ENCODE peak calls at places on chromosome 15, in eight cellular contexts. J, W, R, E, N, K, U and B are unnamed samples.

GRCh38 chr15:66565731-66566130 is at the start of gene LCTL:
- DNase-seq in J (peak; percentile 7), W (no peak), R (no peak), E (no peak), N (peak; percentile 8), K (no peak), U (no peak), B (peak; percentile 35)

GRCh38 chr15:75544273-75544862 is 34.7 kb downstream of the PTPN9 start:
- DNase-seq in J (no peak), W (no peak), R (no peak), E (no peak), N (no peak), K (no peak), U (no peak), B (no peak)

GRCh38 chr15:91853501-91853967 is at the start of gene SLCO3A1:
- DNase-seq in J (peak; percentile 61), W (peak; percentile 69), R (peak; percentile 66), E (peak; percentile 59), N (peak; percentile 81), K (peak; percentile 45), U (peak; percentile 75), B (peak; percentile 80)

GRCh38 chr15:79283252-79284048 is 928 bp downstream of the ANKRD34C start:
- DNase-seq in J (peak; percentile 26), W (peak; percentile 32), R (peak; percentile 3), E (peak; percentile 70), N (peak; percentile 53), K (peak; percentile 62), U (no peak), B (peak; percentile 7)

GRCh38 chr15:88484781-88485246 is 17.3 kb downstream of the MRPS11 start:
- DNase-seq in J (no peak), W (no peak), R (no peak), E (no peak), N (no peak), K (no peak), U (no peak), B (no peak)

GRCh38 chr15:43204016-43204901 is 16.6 kb downstream of the EPB42 start:
- DNase-seq in J (no peak), W (peak; percentile 26), R (peak; percentile 35), E (peak; percentile 19), N (no peak), K (peak; percentile 65), U (peak; percentile 29), B (peak; percentile 11)

GRCh38 chr15:27183182-27183581 is 212.2 kb downstream of the GABRG3 start:
- DNase-seq in J (no peak), W (no peak), R (no peak), E (no peak), N (no peak), K (no peak), U (no peak), B (peak; percentile 7)

GRCh38 chr15:76336254-76337046 is at the start of gene ISL2:
- DNase-seq in J (peak; percentile 23), W (peak; percentile 41), R (no peak), E (peak; percentile 38), N (peak; percentile 36), K (peak; percentile 94), U (peak; percentile 78), B (peak; percentile 79)

GRCh38 chr15:42608110-42608531 is 32.7 kb downstream of the STARD9 start:
- DNase-seq in J (no peak), W (no peak), R (no peak), E (no peak), N (no peak), K (no peak), U (no peak), B (no peak)

GRCh38 chr15:28978011-28978378 is 92.2 kb downstream of the APBA2 start:
- DNase-seq in J (no peak), W (no peak), R (no peak), E (peak; percentile 59), N (no peak), K (no peak), U (no peak), B (peak; percentile 55)

GRCh38 chr15:74579001-74579400 is 36.6 kb upstream of the CLK3 start:
- DNase-seq in J (no peak), W (no peak), R (no peak), E (no peak), N (no peak), K (no peak), U (no peak), B (no peak)

GRCh38 chr15:33104276-33104675 is 90.2 kb downstream of the FMN1 start:
- DNase-seq in J (no peak), W (no peak), R (no peak), E (no peak), N (no peak), K (no peak), U (no peak), B (no peak)

GRCh38 chr15:71780349-71780976 is 29.9 kb upstream of the NR2E3 start:
- DNase-seq in J (no peak), W (no peak), R (no peak), E (peak; percentile 57), N (no peak), K (peak; percentile 74), U (no peak), B (peak; percentile 12)

GRCh38 chr15:44458429-44458828 is 31.0 kb downstream of the CTDSPL2 start:
- DNase-seq in J (no peak), W (no peak), R (no peak), E (no peak), N (no peak), K (no peak), U (no peak), B (no peak)

GRCh38 chr15:77747175-77748077 is 114.7 kb upstream of the LINGO1 start:
- DNase-seq in J (no peak), W (no peak), R (no peak), E (no peak), N (no peak), K (no peak), U (no peak), B (no peak)

GRCh38 chr15:23069496-23070166 is 30.3 kb upstream of the TUBGCP5 start:
- DNase-seq in J (no peak), W (no peak), R (no peak), E (no peak), N (no peak), K (no peak), U (no peak), B (no peak)

GRCh38 chr15:58839485-58839884 is 68.4 kb downstream of the MINDY2 start:
- DNase-seq in J (no peak), W (no peak), R (no peak), E (no peak), N (no peak), K (peak; percentile 39), U (no peak), B (no peak)

GRCh38 chr15:71291247-71291646 is 176.0 kb downstream of the THSD4 start:
- DNase-seq in J (no peak), W (no peak), R (no peak), E (no peak), N (no peak), K (no peak), U (no peak), B (no peak)

GRCh38 chr15:31277335-31278055 is 49.1 kb upstream of the KLF13 start:
- DNase-seq in J (no peak), W (peak; percentile 7), R (no peak), E (no peak), N (no peak), K (no peak), U (no peak), B (no peak)

GRCh38 chr15:29883126-29883525 is 60.9 kb upstream of the TJP1 start:
- DNase-seq in J (no peak), W (no peak), R (no peak), E (no peak), N (no peak), K (no peak), U (no peak), B (no peak)

GRCh38 chr15:75655911-75656310 is 8.2 kb downstream of the SNX33 start:
- DNase-seq in J (no peak), W (no peak), R (no peak), E (peak; percentile 53), N (no peak), K (no peak), U (no peak), B (no peak)

GRCh38 chr15:91426412-91426811 is 326.4 kb downstream of the SV2B start:
- DNase-seq in J (no peak), W (no peak), R (no peak), E (no peak), N (no peak), K (no peak), U (no peak), B (no peak)

GRCh38 chr15:81526029-81526428 is 152.0 kb upstream of the TMC3 start:
- DNase-seq in J (no peak), W (no peak), R (no peak), E (no peak), N (no peak), K (no peak), U (no peak), B (no peak)

GRCh38 chr15:77821959-77822256 is 189.2 kb upstream of the LINGO1 start:
- DNase-seq in J (no peak), W (no peak), R (no peak), E (no peak), N (no peak), K (no peak), U (no peak), B (no peak)

GRCh38 chr15:80179025-80179759 is 26.4 kb downstream of the FAH start:
- DNase-seq in J (no peak), W (no peak), R (no peak), E (no peak), N (no peak), K (no peak), U (no peak), B (no peak)

GRCh38 chr15:63596666-63597032 is 538 bp upstream of the FBXL22 start:
- DNase-seq in J (no peak), W (no peak), R (no peak), E (no peak), N (no peak), K (no peak), U (no peak), B (no peak)

GRCh38 chr15:62118446-62118964 is 46.6 kb downstream of the C2CD4B start:
- DNase-seq in J (no peak), W (no peak), R (no peak), E (no peak), N (no peak), K (no peak), U (no peak), B (no peak)

GRCh38 chr15:74055804-74056203 is 26.5 kb downstream of the GOLGA6A start:
- DNase-seq in J (no peak), W (no peak), R (no peak), E (no peak), N (no peak), K (no peak), U (no peak), B (no peak)

GRCh38 chr15:38049876-38050275 is 115.4 kb downstream of the TMCO5A start:
- DNase-seq in J (no peak), W (no peak), R (no peak), E (no peak), N (no peak), K (no peak), U (no peak), B (no peak)

GRCh38 chr15:94000603-94001002 is 230.8 kb upstream of the MCTP2 start:
- DNase-seq in J (no peak), W (no peak), R (no peak), E (no peak), N (no peak), K (no peak), U (no peak), B (no peak)